ENCODE peak calls at places on chromosomes 5 and 9, in ten cellular contexts. One of them, this sample, is unnamed.

GRCh38 chr5:99034336-99034735 is 105.5 kb upstream of the CHD1 start:
- DNase-seq in IMR-90: peak
- DNase-seq in BJ: no peak
- DNase-seq in esophagus squamous epithelium: no peak
- DNase-seq in GM12865: no peak
- DNase-seq in foreskin fibroblast: no peak
- DNase-seq in coronary artery: no peak
- DNase-seq in tibial nerve: no peak
- DNase-seq in B cell: no peak
- DNase-seq in astrocyte: peak
- DNase-seq in this sample: no peak

GRCh38 chr9:16625831-16626230 is 244.6 kb downstream of the BNC2 start:
- DNase-seq in foreskin fibroblast: no peak
- DNase-seq in BJ: no peak
- DNase-seq in astrocyte: peak
- DNase-seq in esophagus squamous epithelium: no peak
- DNase-seq in IMR-90: peak
- DNase-seq in tibial nerve: no peak
- DNase-seq in B cell: no peak
- DNase-seq in coronary artery: no peak
- DNase-seq in GM12865: no peak
- DNase-seq in this sample: no peak

GRCh38 chr5:157670662-157671591 is at the start of gene C5orf52:
- DNase-seq in tibial nerve: no peak
- DNase-seq in esophagus squamous epithelium: no peak
- DNase-seq in BJ: no peak
- DNase-seq in GM12865: peak
- DNase-seq in B cell: peak
- DNase-seq in IMR-90: peak
- DNase-seq in coronary artery: no peak
- DNase-seq in astrocyte: peak
- DNase-seq in foreskin fibroblast: no peak
- DNase-seq in this sample: peak

GRCh38 chr9:136687721-136688223 is 515 bp upstream of the AGPAT2 start:
- DNase-seq in B cell: peak
- DNase-seq in tibial nerve: no peak
- DNase-seq in GM12865: peak
- DNase-seq in coronary artery: no peak
- DNase-seq in foreskin fibroblast: no peak
- DNase-seq in IMR-90: no peak
- DNase-seq in BJ: no peak
- DNase-seq in esophagus squamous epithelium: no peak
- DNase-seq in astrocyte: no peak
- DNase-seq in this sample: no peak

GRCh38 chr5:178323961-178324360 is 91.4 kb upstream of the PHYKPL start:
- DNase-seq in B cell: no peak
- DNase-seq in esophagus squamous epithelium: no peak
- DNase-seq in IMR-90: no peak
- DNase-seq in foreskin fibroblast: no peak
- DNase-seq in BJ: no peak
- DNase-seq in astrocyte: no peak
- DNase-seq in coronary artery: no peak
- DNase-seq in GM12865: peak
- DNase-seq in tibial nerve: no peak
- DNase-seq in this sample: no peak

GRCh38 chr5:143213851-143214363 is 189.6 kb downstream of the NR3C1 start:
- DNase-seq in BJ: no peak
- DNase-seq in esophagus squamous epithelium: no peak
- DNase-seq in IMR-90: peak
- DNase-seq in B cell: no peak
- DNase-seq in tibial nerve: no peak
- DNase-seq in astrocyte: peak
- DNase-seq in coronary artery: no peak
- DNase-seq in GM12865: peak
- DNase-seq in foreskin fibroblast: no peak
- DNase-seq in this sample: no peak

GRCh38 chr5:174535691-174536090 is 188.7 kb upstream of the MSX2 start:
- DNase-seq in B cell: no peak
- DNase-seq in coronary artery: no peak
- DNase-seq in BJ: no peak
- DNase-seq in esophagus squamous epithelium: no peak
- DNase-seq in tibial nerve: no peak
- DNase-seq in astrocyte: peak
- DNase-seq in GM12865: no peak
- DNase-seq in foreskin fibroblast: no peak
- DNase-seq in IMR-90: peak
- DNase-seq in this sample: no peak

GRCh38 chr5:115147052-115147451 is 22.7 kb downstream of the TRIM36 start:
- DNase-seq in GM12865: no peak
- DNase-seq in IMR-90: no peak
- DNase-seq in tibial nerve: no peak
- DNase-seq in foreskin fibroblast: no peak
- DNase-seq in coronary artery: no peak
- DNase-seq in BJ: no peak
- DNase-seq in astrocyte: peak
- DNase-seq in B cell: no peak
- DNase-seq in esophagus squamous epithelium: no peak
- DNase-seq in this sample: no peak

GRCh38 chr5:104178066-104178465 is 615.5 kb upstream of the NUDT12 start:
- DNase-seq in BJ: no peak
- DNase-seq in tibial nerve: no peak
- DNase-seq in GM12865: no peak
- DNase-seq in B cell: no peak
- DNase-seq in astrocyte: no peak
- DNase-seq in IMR-90: no peak
- DNase-seq in esophagus squamous epithelium: no peak
- DNase-seq in coronary artery: no peak
- DNase-seq in foreskin fibroblast: no peak
- DNase-seq in this sample: no peak

GRCh38 chr5:178546675-178547033 is 43.5 kb downstream of the COL23A1 start:
- DNase-seq in coronary artery: no peak
- DNase-seq in astrocyte: no peak
- DNase-seq in GM12865: no peak
- DNase-seq in B cell: no peak
- DNase-seq in foreskin fibroblast: no peak
- DNase-seq in BJ: no peak
- DNase-seq in esophagus squamous epithelium: no peak
- DNase-seq in IMR-90: no peak
- DNase-seq in tibial nerve: no peak
- DNase-seq in this sample: no peak

DNA sequence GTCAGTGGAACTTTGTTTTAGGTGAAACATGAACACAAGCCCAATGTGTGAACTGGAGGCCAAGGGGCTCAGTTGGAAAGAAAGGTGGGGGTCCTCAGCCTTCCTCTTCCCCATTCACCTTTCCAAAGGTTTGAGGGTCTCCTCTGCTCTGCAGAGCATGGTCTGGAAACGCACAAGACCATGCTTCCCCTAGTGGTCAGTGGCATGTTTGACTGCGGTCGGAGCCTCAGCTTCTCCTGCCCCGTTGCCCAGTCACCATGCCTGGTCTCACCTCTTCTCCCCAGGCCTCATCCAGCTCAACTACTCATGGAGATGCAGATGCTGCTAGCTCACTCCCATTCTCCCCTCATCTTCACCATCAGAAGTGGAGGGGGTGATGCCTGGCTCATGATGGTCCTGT is 340.3 kb downstream of the GADD45G start:
- DNase-seq in B cell: no peak
- DNase-seq in coronary artery: no peak
- DNase-seq in IMR-90: no peak
- DNase-seq in astrocyte: no peak
- DNase-seq in BJ: no peak
- DNase-seq in esophagus squamous epithelium: no peak
- DNase-seq in tibial nerve: no peak
- DNase-seq in GM12865: no peak
- DNase-seq in foreskin fibroblast: no peak
- DNase-seq in this sample: no peak
- TF ChIP-seq CTCF in B cell: no peak
- TF ChIP-seq CTCF in coronary artery: no peak
- TF ChIP-seq CTCF in IMR-90: no peak
- TF ChIP-seq CTCF in astrocyte: no peak
- TF ChIP-seq CTCF in BJ: no peak
- TF ChIP-seq CTCF in esophagus squamous epithelium: no peak
- TF ChIP-seq CTCF in tibial nerve: no peak
- TF ChIP-seq CTCF in GM12865: peak
- TF ChIP-seq CTCF in foreskin fibroblast: no peak
- TF ChIP-seq CTCF in this sample: peak

DNA sequence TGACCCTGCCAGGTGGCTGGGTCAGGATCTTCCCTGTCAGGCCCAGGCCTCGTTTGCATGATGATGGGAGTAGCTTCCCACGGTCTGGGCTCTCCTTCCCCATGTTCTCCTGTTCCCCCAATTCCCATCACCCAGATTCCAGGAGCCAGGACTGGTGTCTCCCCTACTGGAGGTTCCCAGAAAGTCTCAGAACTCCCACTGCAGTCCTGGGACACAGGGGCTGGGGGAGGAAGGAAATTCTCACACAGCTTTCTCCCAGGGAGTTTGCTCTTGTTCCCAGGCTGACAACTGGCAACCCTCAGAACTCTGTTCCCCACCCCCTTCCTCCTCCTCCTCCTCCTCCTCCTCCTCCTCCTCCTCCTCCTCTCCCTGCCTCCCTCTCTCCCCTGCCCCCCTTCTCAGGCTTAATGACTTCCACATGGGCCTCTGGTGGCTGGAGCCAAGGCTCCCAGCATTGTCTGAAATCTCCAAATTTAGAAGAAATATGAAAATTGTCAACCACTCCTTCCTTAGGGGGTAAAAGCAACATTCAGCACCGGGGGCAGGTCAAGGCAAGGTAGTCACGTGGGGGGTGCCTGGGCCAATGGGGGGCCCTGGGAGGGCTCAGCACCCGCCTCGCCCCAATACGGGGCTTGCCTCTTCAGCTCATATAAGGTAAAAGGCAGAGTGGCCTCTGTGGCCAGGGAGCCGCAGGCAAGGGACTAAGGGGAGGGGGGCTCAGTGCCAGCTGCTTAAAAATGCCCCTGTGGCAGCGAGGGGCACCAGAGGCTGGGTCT is 27.3 kb upstream of the IL17B start:
- DNase-seq in BJ: peak
- DNase-seq in B cell: no peak
- DNase-seq in foreskin fibroblast: peak
- DNase-seq in astrocyte: peak
- DNase-seq in esophagus squamous epithelium: no peak
- DNase-seq in IMR-90: peak
- DNase-seq in GM12865: no peak
- DNase-seq in coronary artery: peak
- DNase-seq in tibial nerve: peak
- DNase-seq in this sample: no peak
- TF ChIP-seq CTCF in BJ: peak
- TF ChIP-seq CTCF in B cell: no peak
- TF ChIP-seq CTCF in foreskin fibroblast: peak
- TF ChIP-seq CTCF in astrocyte: no peak
- TF ChIP-seq CTCF in esophagus squamous epithelium: no peak
- TF ChIP-seq CTCF in IMR-90: peak
- TF ChIP-seq CTCF in GM12865: no peak
- TF ChIP-seq CTCF in coronary artery: no peak
- TF ChIP-seq CTCF in tibial nerve: no peak
- TF ChIP-seq CTCF in this sample: no peak

DNA sequence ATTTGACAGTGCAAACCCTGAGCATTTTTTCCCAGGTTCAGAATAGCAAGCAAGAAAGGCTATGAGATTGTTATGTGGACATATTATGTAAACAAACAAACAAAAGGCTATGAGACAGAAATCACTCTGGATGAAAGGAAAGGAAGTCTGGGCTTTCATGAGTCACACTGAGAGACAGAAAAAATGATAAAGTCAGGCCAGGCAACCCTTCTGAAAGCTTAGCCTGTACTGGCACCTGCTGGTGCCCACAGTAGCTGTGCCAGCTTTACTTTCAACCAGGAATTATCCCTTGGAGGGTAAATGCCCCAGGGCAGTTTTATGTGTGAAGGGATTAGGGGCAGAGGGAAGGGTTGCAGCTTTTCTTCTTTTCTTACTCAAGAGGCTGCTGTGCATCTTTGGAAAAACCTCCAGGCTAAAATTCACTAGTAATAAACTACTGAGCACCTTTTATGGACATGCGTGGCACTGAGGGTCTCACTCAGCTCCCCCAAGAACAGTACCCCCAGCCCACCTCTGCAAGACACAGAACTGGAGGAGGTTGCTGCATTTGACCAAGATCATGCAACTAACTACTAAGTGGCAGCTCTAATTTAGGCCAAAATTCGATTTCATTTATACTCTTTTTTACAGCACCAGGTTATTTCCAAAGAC is 41.7 kb downstream of the ACTL7B start:
- DNase-seq in B cell: no peak
- DNase-seq in GM12865: no peak
- DNase-seq in tibial nerve: no peak
- DNase-seq in IMR-90: no peak
- DNase-seq in esophagus squamous epithelium: no peak
- DNase-seq in coronary artery: no peak
- DNase-seq in foreskin fibroblast: peak
- DNase-seq in BJ: no peak
- DNase-seq in astrocyte: peak
- DNase-seq in this sample: no peak
- TF ChIP-seq CTCF in B cell: peak
- TF ChIP-seq CTCF in GM12865: peak
- TF ChIP-seq CTCF in tibial nerve: peak
- TF ChIP-seq CTCF in IMR-90: no peak
- TF ChIP-seq CTCF in esophagus squamous epithelium: peak
- TF ChIP-seq CTCF in coronary artery: no peak
- TF ChIP-seq CTCF in foreskin fibroblast: peak
- TF ChIP-seq CTCF in BJ: peak
- TF ChIP-seq CTCF in astrocyte: peak
- TF ChIP-seq CTCF in this sample: no peak

GRCh38 chr5:2849429-2849828 is 98.0 kb upstream of the IRX2 start:
- DNase-seq in IMR-90: no peak
- DNase-seq in tibial nerve: no peak
- DNase-seq in B cell: no peak
- DNase-seq in coronary artery: no peak
- DNase-seq in foreskin fibroblast: no peak
- DNase-seq in BJ: no peak
- DNase-seq in GM12865: no peak
- DNase-seq in astrocyte: no peak
- DNase-seq in esophagus squamous epithelium: no peak
- DNase-seq in this sample: no peak

GRCh38 chr5:2852446-2852845 is 101.0 kb upstream of the IRX2 start:
- DNase-seq in BJ: no peak
- DNase-seq in tibial nerve: no peak
- DNase-seq in astrocyte: no peak
- DNase-seq in IMR-90: no peak
- DNase-seq in GM12865: no peak
- DNase-seq in foreskin fibroblast: no peak
- DNase-seq in esophagus squamous epithelium: no peak
- DNase-seq in B cell: no peak
- DNase-seq in coronary artery: no peak
- DNase-seq in this sample: no peak

GRCh38 chr5:2847608-2848007 is 96.1 kb upstream of the IRX2 start:
- DNase-seq in tibial nerve: no peak
- DNase-seq in foreskin fibroblast: no peak
- DNase-seq in esophagus squamous epithelium: no peak
- DNase-seq in astrocyte: no peak
- DNase-seq in BJ: no peak
- DNase-seq in IMR-90: no peak
- DNase-seq in B cell: no peak
- DNase-seq in coronary artery: no peak
- DNase-seq in GM12865: no peak
- DNase-seq in this sample: no peak

GRCh38 chr5:2851895-2852294 is 100.4 kb upstream of the IRX2 start:
- DNase-seq in B cell: no peak
- DNase-seq in BJ: no peak
- DNase-seq in astrocyte: no peak
- DNase-seq in esophagus squamous epithelium: no peak
- DNase-seq in foreskin fibroblast: no peak
- DNase-seq in tibial nerve: no peak
- DNase-seq in coronary artery: no peak
- DNase-seq in IMR-90: no peak
- DNase-seq in GM12865: no peak
- DNase-seq in this sample: no peak

GRCh38 chr5:2848634-2849033 is 97.2 kb upstream of the IRX2 start:
- DNase-seq in esophagus squamous epithelium: no peak
- DNase-seq in B cell: no peak
- DNase-seq in GM12865: no peak
- DNase-seq in coronary artery: no peak
- DNase-seq in tibial nerve: no peak
- DNase-seq in IMR-90: no peak
- DNase-seq in foreskin fibroblast: no peak
- DNase-seq in BJ: no peak
- DNase-seq in astrocyte: no peak
- DNase-seq in this sample: no peak
- TF ChIP-seq CTCF in esophagus squamous epithelium: no peak
- TF ChIP-seq CTCF in B cell: no peak
- TF ChIP-seq CTCF in GM12865: no peak
- TF ChIP-seq CTCF in coronary artery: no peak
- TF ChIP-seq CTCF in tibial nerve: no peak
- TF ChIP-seq CTCF in IMR-90: no peak
- TF ChIP-seq CTCF in foreskin fibroblast: no peak
- TF ChIP-seq CTCF in BJ: peak
- TF ChIP-seq CTCF in astrocyte: no peak
- TF ChIP-seq CTCF in this sample: peak